ENCODE peak calls at places on chromosomes 11 and 22, in four cellular contexts. One of them, this sample, is unnamed.

GRCh38 chr22:21449531-21450319 is 17.5 kb upstream of the TMEM191C start:
- DNase-seq in stimulated activated naive CD4-positive, alpha-beta T cell: no peak
- DNase-seq in esophagus muscularis mucosa: no peak
- DNase-seq in pons: no peak
- DNase-seq in this sample: no peak

GRCh38 chr11:45852712-45853101 is 5.4 kb downstream of the CRY2 start:
- DNase-seq in esophagus muscularis mucosa: no peak
- DNase-seq in stimulated activated naive CD4-positive, alpha-beta T cell: no peak
- DNase-seq in pons: no peak
- DNase-seq in this sample: no peak

GRCh38 chr22:46286941-46287872 is 9.5 kb upstream of the GTSE1 start:
- DNase-seq in esophagus muscularis mucosa: no peak
- DNase-seq in stimulated activated naive CD4-positive, alpha-beta T cell: no peak
- DNase-seq in pons: no peak
- DNase-seq in this sample: no peak

GRCh38 chr11:47020793-47021624 is 84.4 kb downstream of the CSTPP1 start:
- DNase-seq in stimulated activated naive CD4-positive, alpha-beta T cell: no peak
- DNase-seq in pons: peak; percentile 12
- DNase-seq in esophagus muscularis mucosa: no peak
- DNase-seq in this sample: peak; percentile 42

GRCh38 chr11:20488352-20488751 is 100.8 kb downstream of the PRMT3 start:
- DNase-seq in esophagus muscularis mucosa: no peak
- DNase-seq in pons: no peak
- DNase-seq in stimulated activated naive CD4-positive, alpha-beta T cell: no peak
- DNase-seq in this sample: no peak

GRCh38 chr11:64745523-64746328 is 1.8 kb upstream of the RASGRP2 start:
- DNase-seq in pons: peak; percentile 33
- DNase-seq in esophagus muscularis mucosa: peak; percentile 97
- DNase-seq in stimulated activated naive CD4-positive, alpha-beta T cell: peak; percentile 83
- DNase-seq in this sample: no peak

GRCh38 chr11:117143390-117143789 is 697 bp upstream of the PAFAH1B2 start:
- DNase-seq in pons: peak; percentile 54
- DNase-seq in esophagus muscularis mucosa: no peak
- DNase-seq in stimulated activated naive CD4-positive, alpha-beta T cell: no peak
- DNase-seq in this sample: no peak

GRCh38 chr11:122642472-122642922 is 13.0 kb upstream of the UBASH3B start:
- DNase-seq in esophagus muscularis mucosa: no peak
- DNase-seq in stimulated activated naive CD4-positive, alpha-beta T cell: no peak
- DNase-seq in pons: no peak
- DNase-seq in this sample: no peak

GRCh38 chr11:62130498-62131464 is 7.0 kb downstream of the INCENP start:
- DNase-seq in esophagus muscularis mucosa: no peak
- DNase-seq in stimulated activated naive CD4-positive, alpha-beta T cell: no peak
- DNase-seq in pons: no peak
- DNase-seq in this sample: no peak

GRCh38 chr11:120399312-120399711 is 63.1 kb downstream of the ARHGEF12 start:
- DNase-seq in esophagus muscularis mucosa: no peak
- DNase-seq in stimulated activated naive CD4-positive, alpha-beta T cell: no peak
- DNase-seq in pons: no peak
- DNase-seq in this sample: no peak

GRCh38 chr22:45997775-45998637 is 21.0 kb upstream of the WNT7B start:
- DNase-seq in pons: no peak
- DNase-seq in stimulated activated naive CD4-positive, alpha-beta T cell: no peak
- DNase-seq in esophagus muscularis mucosa: no peak
- DNase-seq in this sample: no peak

GRCh38 chr11:103530257-103530656 is 421.0 kb downstream of the DYNC2H1 start:
- DNase-seq in stimulated activated naive CD4-positive, alpha-beta T cell: no peak
- DNase-seq in pons: no peak
- DNase-seq in esophagus muscularis mucosa: no peak
- DNase-seq in this sample: no peak

GRCh38 chr11:100831929-100832480 is 144.9 kb downstream of the ARHGAP42 start:
- DNase-seq in pons: no peak
- DNase-seq in esophagus muscularis mucosa: no peak
- DNase-seq in stimulated activated naive CD4-positive, alpha-beta T cell: no peak
- DNase-seq in this sample: no peak

GRCh38 chr11:2671748-2672147 is 28.0 kb downstream of the KCNQ1OT1 start:
- DNase-seq in esophagus muscularis mucosa: no peak
- DNase-seq in pons: no peak
- DNase-seq in stimulated activated naive CD4-positive, alpha-beta T cell: no peak
- DNase-seq in this sample: no peak

GRCh38 chr11:84865791-84866535 is 761.2 kb downstream of the DLG2 start:
- DNase-seq in stimulated activated naive CD4-positive, alpha-beta T cell: no peak
- DNase-seq in pons: no peak
- DNase-seq in esophagus muscularis mucosa: no peak
- DNase-seq in this sample: no peak

GRCh38 chr11:129949976-129950318 is 52.7 kb downstream of the PRDM10 start:
- DNase-seq in pons: no peak
- DNase-seq in esophagus muscularis mucosa: no peak
- DNase-seq in stimulated activated naive CD4-positive, alpha-beta T cell: no peak
- DNase-seq in this sample: no peak

GRCh38 chr11:16876053-16876752 is 137.8 kb downstream of the C11orf58 start:
- DNase-seq in pons: no peak
- DNase-seq in esophagus muscularis mucosa: no peak
- DNase-seq in stimulated activated naive CD4-positive, alpha-beta T cell: no peak
- DNase-seq in this sample: no peak

GRCh38 chr11:72441647-72442267 is 7.4 kb upstream of the CLPB start:
- DNase-seq in stimulated activated naive CD4-positive, alpha-beta T cell: no peak
- DNase-seq in esophagus muscularis mucosa: no peak
- DNase-seq in pons: peak; percentile 62
- DNase-seq in this sample: no peak

GRCh38 chr22:29733362-29734322 is 13.8 kb downstream of the CABP7 start:
- DNase-seq in pons: no peak
- DNase-seq in stimulated activated naive CD4-positive, alpha-beta T cell: no peak
- DNase-seq in esophagus muscularis mucosa: no peak
- DNase-seq in this sample: peak; percentile 17

GRCh38 chr11:12727556-12728070 is 53.4 kb downstream of the TEAD1 start:
- DNase-seq in stimulated activated naive CD4-positive, alpha-beta T cell: no peak
- DNase-seq in esophagus muscularis mucosa: no peak
- DNase-seq in pons: no peak
- DNase-seq in this sample: no peak

GRCh38 chr11:45872513-45873356 is 12.7 kb upstream of the MAPK8IP1 start:
- DNase-seq in pons: peak; percentile 82
- DNase-seq in esophagus muscularis mucosa: no peak
- DNase-seq in stimulated activated naive CD4-positive, alpha-beta T cell: no peak
- DNase-seq in this sample: no peak

GRCh38 chr11:8018742-8019631 is 31.9 kb downstream of the EIF3F start:
- DNase-seq in esophagus muscularis mucosa: peak; percentile 93
- DNase-seq in stimulated activated naive CD4-positive, alpha-beta T cell: peak; percentile 62
- DNase-seq in pons: peak; percentile 42
- DNase-seq in this sample: no peak

GRCh38 chr11:114350022-114350421 is 50.3 kb downstream of the C11orf71 start:
- DNase-seq in stimulated activated naive CD4-positive, alpha-beta T cell: no peak
- DNase-seq in pons: no peak
- DNase-seq in esophagus muscularis mucosa: no peak
- DNase-seq in this sample: no peak

GRCh38 chr11:95924414-95924760 is 480 bp upstream of the MTMR2 start:
- DNase-seq in pons: peak; percentile 60
- DNase-seq in stimulated activated naive CD4-positive, alpha-beta T cell: no peak
- DNase-seq in esophagus muscularis mucosa: no peak
- DNase-seq in this sample: no peak

GRCh38 chr11:64903291-64903833 is 13.6 kb downstream of the ATG2A start:
- DNase-seq in pons: no peak
- DNase-seq in esophagus muscularis mucosa: no peak
- DNase-seq in stimulated activated naive CD4-positive, alpha-beta T cell: no peak
- DNase-seq in this sample: no peak